ENCODE peak calls at places on chromosomes 16 and 17, in four cellular contexts. R is H54, C is heart left ventricle, P is ovary. S is an unnamed sample.

GRCh38 chr17:80821546-80821945 is 170.1 kb upstream of the CHMP6 start:
- DNase-seq in R (no peak), C (peak), P (no peak), S (no peak)

GRCh38 chr17:30933966-30934365 is 12.2 kb downstream of the ADAP2 start:
- DNase-seq in R (no peak), C (no peak), P (no peak), S (no peak)

GRCh38 chr17:46191332-46192210 is 1.7 kb downstream of the KANSL1 start:
- DNase-seq in R (peak), C (no peak), P (no peak), S (peak)

GRCh38 chr17:40818343-40818732 is 4.1 kb downstream of the KRT10 start:
- DNase-seq in R (no peak), C (no peak), P (no peak), S (no peak)

GRCh38 chr17:72534265-72534664 is 413.4 kb downstream of the SOX9 start:
- DNase-seq in R (no peak), C (no peak), P (no peak), S (no peak)

GRCh38 chr16:10579965-10580918 is at the start of gene EMP2:
- DNase-seq in R (peak), C (peak), P (peak), S (peak)

GRCh38 chr17:82985973-82986372 is 93.4 kb upstream of the METRNL start:
- DNase-seq in R (no peak), C (no peak), P (no peak), S (no peak)

GRCh38 chr17:37676115-37676925 is 33.1 kb upstream of the DDX52 start:
- DNase-seq in R (no peak), C (no peak), P (no peak), S (no peak)

GRCh38 chr16:50295541-50296132 is 29.3 kb downstream of the ADCY7 start:
- DNase-seq in R (no peak), C (peak), P (no peak), S (no peak)

GRCh38 chr16:77307764-77308561 is 108.8 kb downstream of the SYCE1L start:
- DNase-seq in R (no peak), C (no peak), P (no peak), S (no peak)

GRCh38 chr17:61245706-61246135 is 153.9 kb upstream of the TBX2 start:
- DNase-seq in R (no peak), C (no peak), P (no peak), S (no peak)

GRCh38 chr17:40415390-40415789 is 2.3 kb downstream of the TOP2A start:
- DNase-seq in R (no peak), C (no peak), P (no peak), S (no peak)

GRCh38 chr16:3520861-3521260 is 20.1 kb downstream of the CLUAP1 start:
- DNase-seq in R (no peak), C (no peak), P (no peak), S (no peak)

GRCh38 chr16:630815-631405 is at the start of gene WFIKKN1:
- DNase-seq in R (no peak), C (no peak), P (peak), S (no peak)

GRCh38 chr17:65442250-65442649 is 119.2 kb downstream of the AXIN2 start:
- DNase-seq in R (no peak), C (no peak), P (no peak), S (no peak)

GRCh38 chr17:7479389-7480192 is at the start of gene ZBTB4:
- DNase-seq in R (no peak), C (peak), P (peak), S (peak)
- TF ChIP-seq POLR2A in R (peak), C (peak), P (peak), S (peak)

GRCh38 chr17:55750750-55751641 is at the start of gene PCTP:
- DNase-seq in R (peak), C (peak), P (peak), S (peak)
- TF ChIP-seq POLR2A in R (peak), C (peak), P (peak), S (peak)

GRCh38 chr17:66448008-66448644 is 145.7 kb downstream of the PRKCA start:
- DNase-seq in R (no peak), C (no peak), P (no peak), S (no peak)

GRCh38 chr17:66449418-66449977 is 147.1 kb downstream of the PRKCA start:
- DNase-seq in R (no peak), C (no peak), P (no peak), S (no peak)

GRCh38 chr17:66451188-66452149 is 149.1 kb downstream of the PRKCA start:
- DNase-seq in R (no peak), C (no peak), P (no peak), S (no peak)

GRCh38 chr17:66450008-66450856 is 147.8 kb downstream of the PRKCA start:
- DNase-seq in R (no peak), C (no peak), P (no peak), S (no peak)

DNA sequence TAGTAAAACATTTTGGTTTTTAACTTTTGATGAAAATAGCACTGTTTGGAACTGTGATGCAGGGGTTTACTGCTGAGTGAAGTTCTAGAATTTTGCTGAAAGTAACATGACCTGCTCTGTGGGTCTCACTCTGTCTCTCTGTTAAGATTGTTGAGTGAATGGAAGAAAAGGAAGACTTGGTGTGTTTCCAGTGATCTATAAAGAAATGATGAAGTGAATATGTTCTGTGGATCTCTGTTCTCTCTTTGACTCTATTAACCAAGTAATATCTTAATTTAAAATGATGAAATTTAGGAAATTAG is 148.4 kb downstream of the PRKCA start:
- DNase-seq in R (no peak), C (no peak), P (no peak), S (no peak)
- TF ChIP-seq POLR2A in R (no peak), C (no peak), P (no peak), S (no peak)

GRCh38 chr17:36461330-36462110 is 25.0 kb upstream of the ZNHIT3 start:
- DNase-seq in R (no peak), C (no peak), P (no peak), S (no peak)

GRCh38 chr17:36464765-36465088 is 21.8 kb upstream of the ZNHIT3 start:
- DNase-seq in R (no peak), C (no peak), P (no peak), S (no peak)

GRCh38 chr17:36459601-36460000 is 26.9 kb upstream of the ZNHIT3 start:
- DNase-seq in R (no peak), C (no peak), P (no peak), S (no peak)

GRCh38 chr17:36460265-36460937 is 26.1 kb upstream of the ZNHIT3 start:
- DNase-seq in R (no peak), C (no peak), P (no peak), S (no peak)

DNA sequence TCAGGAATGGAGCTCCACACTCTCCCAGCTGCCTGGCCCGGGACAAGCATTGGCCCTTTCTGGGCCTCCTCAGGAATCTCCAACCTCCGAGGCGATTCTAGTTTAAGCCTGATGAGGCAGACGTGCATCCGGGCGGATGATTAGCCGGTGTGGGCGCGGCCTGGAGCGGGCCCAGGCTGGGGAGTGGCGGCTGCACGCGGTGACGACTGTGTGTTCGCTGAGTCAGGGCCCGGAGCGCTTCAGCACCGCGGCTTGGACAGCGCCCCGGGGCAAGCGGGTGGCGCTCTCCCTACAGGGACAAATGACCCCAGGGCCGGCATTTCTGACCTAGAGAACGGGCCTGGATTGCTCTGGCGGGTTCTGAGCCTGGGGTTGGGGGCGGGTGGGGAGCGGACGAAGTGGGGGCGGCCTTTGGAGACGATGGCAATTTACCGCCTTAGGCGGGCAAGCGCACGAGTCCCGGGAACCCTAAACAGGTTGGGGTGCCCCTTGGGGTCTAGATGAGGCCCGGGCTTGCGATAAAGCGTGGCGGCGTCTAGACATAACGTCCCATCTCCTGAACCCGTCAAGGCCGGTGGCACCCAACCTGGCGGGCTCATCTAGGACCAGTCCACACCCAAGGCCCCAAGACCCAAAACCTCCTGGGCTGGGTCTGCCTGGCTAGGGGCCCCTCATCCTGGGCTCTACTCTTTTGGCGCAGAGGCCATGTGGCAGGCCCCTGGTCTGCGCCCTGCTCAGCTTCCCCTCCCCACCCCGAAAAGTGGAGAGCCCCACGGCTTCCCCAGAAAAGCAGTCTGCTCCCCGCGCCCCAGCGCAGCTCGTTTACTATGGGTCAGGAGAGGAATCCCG is 22.3 kb upstream of the ZNHIT3 start:
- DNase-seq in R (peak), C (peak), P (no peak), S (peak)
- TF ChIP-seq POLR2A in R (no peak), C (no peak), P (no peak), S (no peak)

DNA sequence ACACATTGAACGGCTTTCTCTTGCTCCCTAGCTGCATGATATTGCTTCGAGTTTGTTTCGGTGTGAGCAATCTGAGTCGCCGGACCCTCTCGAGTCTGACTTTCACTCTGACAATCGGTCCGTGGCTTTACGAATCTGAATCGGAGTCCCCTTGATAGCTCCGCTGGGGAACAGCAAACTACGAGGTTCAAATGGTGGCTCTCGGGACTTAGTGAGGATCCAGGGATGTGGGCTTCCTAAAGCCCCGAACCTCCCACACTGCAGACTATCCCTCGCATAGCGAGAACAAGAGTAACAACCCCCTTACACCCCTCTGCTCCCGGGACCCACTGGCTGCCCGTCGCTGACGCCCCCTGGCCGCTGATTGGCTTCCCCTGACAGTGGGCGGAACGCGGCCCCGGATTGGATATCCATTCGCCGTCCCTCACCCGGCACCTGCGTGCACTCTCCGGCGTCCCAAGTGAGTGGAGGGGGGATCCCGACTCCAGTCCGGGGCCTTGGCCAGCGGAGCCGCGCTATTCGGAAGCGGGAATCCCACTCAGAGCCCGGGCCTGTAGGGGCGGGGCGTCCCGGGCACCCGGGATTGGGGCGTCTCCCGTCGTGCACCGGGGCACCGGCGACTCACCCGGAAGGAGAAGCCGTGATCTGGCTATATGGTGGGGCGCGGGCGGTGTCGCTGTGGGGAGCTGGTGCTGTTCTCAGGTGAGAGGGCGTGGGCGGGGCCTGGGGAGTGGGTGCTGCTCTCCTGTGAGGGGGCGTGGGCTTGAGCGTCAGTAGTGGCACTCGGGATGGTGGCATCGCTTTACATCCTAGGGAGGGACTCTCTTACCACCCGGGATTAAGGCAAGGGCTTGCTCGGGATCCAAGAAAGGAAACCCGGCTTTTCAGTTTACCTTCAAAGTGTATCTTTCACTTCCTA is at the start of gene SNX11:
- DNase-seq in R (peak), C (peak), P (peak), S (peak)
- TF ChIP-seq POLR2A in R (peak), C (peak), P (no peak), S (peak)

DNA sequence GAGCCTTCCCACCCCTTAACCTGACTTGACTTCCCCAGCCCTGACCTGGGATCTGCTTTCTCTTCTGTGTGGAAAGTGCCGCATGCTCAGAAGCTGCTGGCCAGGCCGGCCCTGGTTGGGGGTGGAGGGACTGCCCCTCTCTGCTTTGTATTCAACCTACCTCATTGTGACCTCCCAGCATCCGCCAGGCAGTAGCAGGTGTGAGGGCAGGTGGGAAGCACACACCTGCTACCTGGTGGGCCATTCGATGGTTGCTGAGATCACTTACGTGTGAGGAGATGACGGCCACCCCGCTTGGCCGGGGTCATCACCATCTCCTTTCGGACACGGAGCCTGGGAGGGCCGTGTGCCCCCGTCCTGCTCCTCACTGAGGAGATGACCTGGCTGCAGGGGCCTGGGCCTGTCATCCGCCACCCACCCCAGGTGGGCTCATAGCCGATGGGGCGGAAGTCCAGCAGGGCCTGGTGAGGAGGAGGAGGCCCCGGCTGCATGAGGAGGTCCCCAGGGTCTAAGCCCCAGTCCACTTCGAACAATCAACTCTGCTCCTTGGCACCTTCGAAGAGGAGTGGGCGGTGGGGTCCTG is 7.1 kb downstream of the CPNE7 start:
- DNase-seq in R (no peak), C (no peak), P (no peak), S (no peak)
- TF ChIP-seq POLR2A in R (no peak), C (no peak), P (no peak), S (no peak)

GRCh38 chr17:6471531-6472465 is 27.5 kb downstream of the PIMREG start:
- DNase-seq in R (peak), C (no peak), P (peak), S (no peak)
- TF ChIP-seq POLR2A in R (no peak), C (no peak), P (no peak), S (no peak)

DNA sequence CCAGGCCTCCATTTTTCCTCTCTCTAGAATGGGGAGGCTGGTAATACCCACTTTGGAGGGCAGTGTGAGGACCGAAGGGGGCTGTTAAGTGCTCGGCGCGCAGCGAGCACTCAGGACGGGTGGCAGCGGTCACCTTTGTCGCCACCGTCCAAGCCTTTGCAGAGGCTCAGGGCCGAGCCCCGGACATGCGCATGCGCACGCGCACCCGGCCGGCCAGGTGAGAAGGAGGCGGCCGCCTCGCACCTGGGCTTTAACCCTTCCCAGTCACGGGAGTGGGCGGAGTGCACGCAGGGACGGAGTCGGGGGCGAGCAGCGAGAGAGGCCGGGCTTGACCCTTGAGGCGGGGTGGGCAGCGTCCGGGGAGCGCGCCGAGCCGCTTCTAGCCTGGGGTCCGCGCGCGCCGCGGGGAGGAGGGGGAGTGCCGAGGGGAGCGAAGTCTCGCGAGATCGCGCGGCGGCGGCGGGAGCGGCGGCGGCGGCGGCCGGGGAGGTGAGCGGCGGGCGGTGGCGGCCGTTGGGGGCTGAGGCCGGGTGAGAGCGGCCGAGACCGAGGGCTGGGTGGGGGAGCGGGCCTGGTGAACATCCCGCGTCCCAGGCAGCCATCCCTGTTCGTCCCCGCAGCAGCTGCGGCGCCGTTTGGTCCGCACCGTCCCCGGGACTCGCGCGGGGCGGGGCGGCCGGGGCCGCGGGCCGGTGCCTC is at the start of gene MRTFB:
- DNase-seq in R (peak), C (peak), P (peak), S (peak)
- TF ChIP-seq POLR2A in R (peak), C (peak), P (peak), S (peak)

GRCh38 chr17:78974635-78975591 is 4.8 kb downstream of the LGALS3BP start:
- DNase-seq in R (no peak), C (no peak), P (peak), S (no peak)

GRCh38 chr17:78977992-78978973 is 1.4 kb downstream of the LGALS3BP start:
- DNase-seq in R (no peak), C (no peak), P (no peak), S (no peak)

GRCh38 chr17:78979780-78980623 is at the start of gene LGALS3BP:
- DNase-seq in R (peak), C (peak), P (peak), S (no peak)

GRCh38 chr17:78977681-78977943 is 2.1 kb downstream of the LGALS3BP start:
- DNase-seq in R (no peak), C (no peak), P (no peak), S (no peak)

GRCh38 chr17:78976907-78977680 is 2.6 kb downstream of the LGALS3BP start:
- DNase-seq in R (no peak), C (no peak), P (no peak), S (no peak)
- TF ChIP-seq POLR2A in R (no peak), C (no peak), P (no peak), S (no peak)

S was measured in GM12892.